ENCODE peak calls at places on chromosomes 11 and 22, in eight cellular contexts. N, U, T, R, Z, Y, D and B are unnamed samples.

GRCh38 chr11:111598546-111598945 is 3.7 kb upstream of the SIK2 start:
- DNase-seq in Y (no peak), U (no peak), D (peak), N (no peak), Z (no peak), R (peak), T (no peak), B (no peak)

GRCh38 chr22:22166941-22167713 is 77.5 kb upstream of the VPREB1 start:
- DNase-seq in Y (no peak), N (peak), T (no peak), D (no peak), Z (no peak), U (no peak), R (no peak), B (no peak)

GRCh38 chr22:43126506-43127165 is 16.1 kb downstream of the BIK start:
- DNase-seq in T (peak), Y (peak), U (peak), Z (no peak), D (peak), R (peak), N (no peak), B (no peak)

GRCh38 chr11:36729765-36730164 is 131.7 kb upstream of the RAG2 start:
- DNase-seq in R (no peak), U (no peak), T (no peak), Z (no peak), D (no peak), N (peak), Y (no peak), B (no peak)

GRCh38 chr11:112610996-112611795 is 350.0 kb upstream of the NCAM1 start:
- DNase-seq in R (peak), N (no peak), Z (no peak), T (no peak), Y (no peak), U (no peak), D (no peak), B (no peak)

GRCh38 chr11:73087730-73088129 is 54.4 kb downstream of the FCHSD2 start:
- DNase-seq in Y (no peak), T (no peak), Z (no peak), U (peak), D (peak), N (no peak), R (no peak), B (no peak)

GRCh38 chr11:34899633-34900016 is 16.6 kb downstream of the APIP start:
- DNase-seq in T (no peak), U (no peak), R (no peak), Y (peak), N (no peak), D (no peak), Z (peak), B (no peak)

GRCh38 chr11:33040127-33040861 is 922 bp downstream of the TCP11L1 start:
- DNase-seq in Z (no peak), N (no peak), Y (peak), R (peak), D (no peak), T (no peak), U (peak), B (no peak)

GRCh38 chr11:1302461-1303073 is 6.9 kb downstream of the TOLLIP start:
- DNase-seq in T (no peak), U (no peak), D (no peak), N (no peak), Y (no peak), Z (no peak), R (no peak), B (peak)

GRCh38 chr11:62689421-62690183 is at the start of gene LRRN4CL:
- DNase-seq in Z (no peak), R (peak), U (peak), D (peak), T (no peak), Y (no peak), N (peak), B (peak)

GRCh38 chr11:103624708-103625623 is 411.5 kb upstream of the DDI1 start:
- DNase-seq in U (peak), T (no peak), D (peak), Y (peak), N (no peak), R (peak), Z (no peak), B (no peak)

GRCh38 chr22:17990167-17990566 is 34.2 kb downstream of the MICAL3 start:
- DNase-seq in Z (no peak), D (no peak), N (no peak), T (no peak), R (no peak), U (no peak), Y (no peak), B (no peak)

GRCh38 chr11:14345668-14346067 is 13.3 kb downstream of the RRAS2 start:
- DNase-seq in Y (no peak), N (no peak), Z (no peak), U (no peak), T (no peak), R (no peak), D (no peak), B (no peak)

GRCh38 chr11:74687237-74688005 is 43.8 kb downstream of the CHRDL2 start:
- DNase-seq in D (no peak), Y (no peak), R (peak), Z (no peak), U (no peak), N (no peak), T (peak), B (peak)

GRCh38 chr11:1521382-1522080 is 35.0 kb upstream of the MOB2 start:
- DNase-seq in T (no peak), Y (no peak), R (no peak), N (no peak), Z (no peak), U (no peak), D (no peak), B (no peak)

GRCh38 chr11:440065-441042 is 1.5 kb downstream of the ANO9 start:
- DNase-seq in R (peak), D (no peak), T (peak), U (no peak), Y (peak), N (no peak), Z (no peak), B (no peak)

GRCh38 chr22:37167981-37168647 is 18.4 kb upstream of the IL2RB start:
- DNase-seq in T (peak), Y (no peak), D (no peak), R (no peak), Z (no peak), N (no peak), U (no peak), B (no peak)

GRCh38 chr11:26017322-26017860 is 314.5 kb upstream of the ANO3 start:
- DNase-seq in Y (no peak), R (no peak), T (no peak), D (no peak), N (no peak), Z (no peak), U (no peak), B (no peak)

GRCh38 chr11:106875013-106875412 is 143.3 kb downstream of the GUCY1A2 start:
- DNase-seq in U (no peak), T (no peak), R (peak), N (no peak), Y (no peak), D (no peak), Z (no peak), B (no peak)

GRCh38 chr22:44523981-44524759 is 26.1 kb upstream of the RTL6 start:
- DNase-seq in U (peak), Z (no peak), Y (no peak), R (peak), D (peak), N (peak), T (no peak), B (no peak)

GRCh38 chr11:93740802-93741093 is 547 bp downstream of the TAF1D start:
- DNase-seq in D (peak), Y (peak), Z (peak), R (peak), T (peak), U (peak), N (no peak), B (no peak)

GRCh38 chr11:115963170-115963569 is 459.0 kb upstream of the CADM1 start:
- DNase-seq in U (no peak), D (no peak), N (no peak), T (no peak), Y (no peak), R (no peak), Z (no peak), B (no peak)

GRCh38 chr11:16338397-16338796 is 17.9 kb downstream of the SOX6 start:
- DNase-seq in U (peak), D (no peak), Y (no peak), T (no peak), N (no peak), Z (no peak), R (no peak), B (no peak)

GRCh38 chr11:18699848-18700261 is 1.3 kb downstream of the TMEM86A start:
- DNase-seq in N (no peak), Z (no peak), R (no peak), T (no peak), Y (no peak), D (no peak), U (no peak), B (no peak)
- H3K4me3 ChIP-seq in N (peak), Z (peak), R (no peak), T (no peak), Y (no peak), D (no peak), U (no peak), B (peak)

GRCh38 chr11:66710384-66710930 is 18.6 kb downstream of the SPTBN2 start:
- DNase-seq in R (no peak), Y (no peak), T (no peak), N (no peak), U (no peak), Z (no peak), D (no peak), B (no peak)
- H3K4me3 ChIP-seq in R (no peak), Y (no peak), T (no peak), N (no peak), U (no peak), Z (no peak), D (no peak), B (no peak)

DNA sequence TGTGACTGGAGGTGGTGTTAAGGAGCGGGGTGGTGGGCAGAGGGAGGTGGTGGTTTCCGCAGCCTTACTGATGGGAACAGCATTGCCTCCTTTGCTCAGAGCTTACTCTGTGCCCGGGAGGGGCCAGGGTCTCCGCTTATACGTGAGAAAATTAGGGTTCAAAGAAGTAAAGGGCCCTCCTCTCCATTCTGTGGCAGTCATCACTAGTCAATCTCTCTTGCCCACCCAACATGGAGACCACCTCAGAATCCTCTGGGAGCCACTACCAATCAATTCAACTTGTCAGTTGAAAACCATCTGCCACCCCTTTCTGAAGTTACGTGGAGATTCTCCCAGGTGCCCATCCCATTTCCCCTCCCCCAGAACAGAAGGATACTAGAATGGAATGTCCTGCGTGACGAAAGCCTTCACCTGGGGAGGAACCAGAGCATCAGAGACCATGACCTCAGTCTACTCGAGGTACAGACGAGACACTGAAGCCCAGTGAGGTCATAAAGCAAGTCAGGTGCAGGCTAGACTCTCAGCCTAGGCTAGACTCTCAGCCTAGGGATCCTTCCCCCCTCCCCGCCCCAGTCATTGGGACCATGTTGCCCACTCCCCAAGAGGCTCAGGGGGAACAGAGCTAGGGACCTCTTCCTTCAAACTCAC is 2.0 kb downstream of the SELENOM start:
- DNase-seq in U (no peak), T (no peak), N (no peak), Y (no peak), D (no peak), Z (no peak), R (peak), B (no peak)
- H3K4me3 ChIP-seq in U (peak), T (no peak), N (peak), Y (no peak), D (peak), Z (no peak), R (peak), B (no peak)

GRCh38 chr11:122305426-122305825 is 189.4 kb upstream of the BLID start:
- DNase-seq in D (no peak), U (no peak), N (no peak), Z (no peak), T (no peak), R (no peak), Y (no peak), B (no peak)
- H3K4me3 ChIP-seq in D (no peak), U (peak), N (no peak), Z (no peak), T (no peak), R (no peak), Y (no peak), B (no peak)

DNA sequence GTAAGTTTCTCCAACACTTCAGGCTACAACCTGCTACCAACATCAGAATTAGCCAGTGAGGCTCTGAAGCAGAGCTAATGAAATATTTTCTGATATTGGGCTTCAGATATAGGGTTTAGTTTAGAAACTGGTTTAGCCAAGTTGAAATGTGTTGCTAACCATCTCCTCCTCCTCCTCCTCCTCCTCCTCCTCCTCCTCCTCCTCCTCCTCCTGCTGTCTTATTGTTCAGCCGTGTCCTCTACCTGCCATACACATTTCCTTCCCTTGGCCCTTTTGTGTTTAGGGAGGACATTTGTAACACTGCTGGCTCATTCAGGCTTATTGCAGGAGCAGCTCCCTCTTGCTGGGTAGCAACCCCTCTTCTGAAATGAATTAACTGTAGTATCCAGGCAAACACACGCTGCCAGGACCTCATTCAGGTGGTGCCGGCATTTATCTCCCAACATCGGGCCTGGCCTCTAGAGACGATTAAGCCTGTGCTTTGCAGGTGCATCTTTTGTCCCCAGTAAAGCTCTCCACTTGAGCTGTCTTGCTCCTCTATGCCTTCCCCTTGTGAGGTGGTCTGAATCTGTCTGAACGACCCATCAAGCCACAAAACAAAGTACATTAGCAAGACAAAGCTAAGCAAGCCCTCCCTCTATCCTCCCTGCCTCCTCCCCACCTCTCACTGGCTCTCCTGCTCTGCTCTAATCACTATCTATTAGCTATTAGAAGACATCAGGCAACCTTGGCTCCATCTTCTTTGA is 82.9 kb downstream of the KCNJ1 start:
- DNase-seq in Y (no peak), U (no peak), D (no peak), R (no peak), Z (peak), T (no peak), N (no peak), B (no peak)
- H3K4me3 ChIP-seq in Y (no peak), U (no peak), D (no peak), R (no peak), Z (no peak), T (no peak), N (no peak), B (no peak)